ENCODE peak calls at places on chromosomes 3 and 15, in four cellular contexts. F, Q, X and W are unnamed samples.

GRCh38 chr3:151312972-151313371 is 3.6 kb downstream of the GPR87 start:
- DNase-seq in X (no peak), Q (no peak), F (no peak), W (no peak)

GRCh38 chr15:64938192-64938591 is 26.5 kb downstream of the ANKDD1A start:
- DNase-seq in Q (no peak), X (no peak), F (peak; percentile 77), W (peak; percentile 31)

GRCh38 chr3:130903412-130903908 is 9.6 kb downstream of the ATP2C1 start:
- DNase-seq in Q (no peak), X (no peak), F (no peak), W (no peak)

GRCh38 chr15:22873204-22873701 is 34.8 kb downstream of the NIPA2 start:
- DNase-seq in F (no peak), Q (no peak), X (peak; percentile 52), W (no peak)

GRCh38 chr3:152330565-152330964 is 61.8 kb downstream of the MBNL1 start:
- DNase-seq in Q (peak; percentile 75), X (no peak), F (no peak), W (no peak)

GRCh38 chr3:171417813-171418212 is 42.4 kb downstream of the TNIK start:
- DNase-seq in Q (no peak), X (no peak), F (peak; percentile 2), W (no peak)

GRCh38 chr15:56244811-56245576 is 1.3 kb upstream of the RFX7 start:
- DNase-seq in F (peak; percentile 85), Q (peak; percentile 58), X (no peak), W (no peak)

GRCh38 chr15:74780983-74781672 is 752 bp upstream of the CSK start:
- DNase-seq in X (no peak), F (no peak), Q (peak; percentile 50), W (no peak)

GRCh38 chr3:11145888-11146287 is 8.4 kb upstream of the HRH1 start:
- DNase-seq in F (no peak), X (no peak), Q (no peak), W (no peak)

GRCh38 chr15:57251941-57252340 is 124.4 kb upstream of the CGNL1 start:
- DNase-seq in Q (no peak), F (no peak), X (no peak), W (no peak)

GRCh38 chr15:56236197-56236596 is 7.5 kb downstream of the RFX7 start:
- DNase-seq in F (no peak), Q (no peak), X (no peak), W (no peak)

GRCh38 chr15:71748327-71748726 is 62.0 kb upstream of the NR2E3 start:
- DNase-seq in F (no peak), X (no peak), Q (no peak), W (peak; percentile 68)

GRCh38 chr15:62606376-62607164 is 436.0 kb upstream of the TPM1 start:
- DNase-seq in Q (no peak), X (no peak), F (no peak), W (peak; percentile 80)
- TF ChIP-seq ESRRA in Q (no peak), X (no peak), F (no peak), W (no peak)

GRCh38 chr15:84887928-84888327 is 3.5 kb downstream of the SLC28A1 start:
- DNase-seq in F (no peak), Q (no peak), X (no peak), W (no peak)

GRCh38 chr15:84890670-84891147 is 6.2 kb downstream of the SLC28A1 start:
- DNase-seq in X (no peak), Q (no peak), F (no peak), W (no peak)

GRCh38 chr15:84888639-84889038 is 4.2 kb downstream of the SLC28A1 start:
- DNase-seq in Q (no peak), F (no peak), X (no peak), W (no peak)

GRCh38 chr15:84889991-84890669 is 5.7 kb downstream of the SLC28A1 start:
- DNase-seq in X (no peak), F (no peak), Q (peak; percentile 59), W (no peak)

GRCh38 chr15:84889313-84889990 is 5.0 kb downstream of the SLC28A1 start:
- DNase-seq in F (no peak), X (no peak), Q (no peak), W (no peak)
- TF ChIP-seq ESRRA in F (no peak), X (no peak), Q (no peak), W (no peak)

GRCh38 chr3:107983247-107983646 is 107.6 kb downstream of the CD47 start:
- DNase-seq in Q (no peak), F (no peak), X (no peak), W (no peak)

GRCh38 chr3:107987036-107987557 is 103.7 kb downstream of the CD47 start:
- DNase-seq in X (no peak), F (peak; percentile 46), Q (no peak), W (no peak)

GRCh38 chr3:107988464-107989156 is 102.2 kb downstream of the CD47 start:
- DNase-seq in X (no peak), F (no peak), Q (no peak), W (peak; percentile 35)

GRCh38 chr3:107986505-107986904 is 104.3 kb downstream of the CD47 start:
- DNase-seq in F (no peak), X (no peak), Q (no peak), W (no peak)

DNA sequence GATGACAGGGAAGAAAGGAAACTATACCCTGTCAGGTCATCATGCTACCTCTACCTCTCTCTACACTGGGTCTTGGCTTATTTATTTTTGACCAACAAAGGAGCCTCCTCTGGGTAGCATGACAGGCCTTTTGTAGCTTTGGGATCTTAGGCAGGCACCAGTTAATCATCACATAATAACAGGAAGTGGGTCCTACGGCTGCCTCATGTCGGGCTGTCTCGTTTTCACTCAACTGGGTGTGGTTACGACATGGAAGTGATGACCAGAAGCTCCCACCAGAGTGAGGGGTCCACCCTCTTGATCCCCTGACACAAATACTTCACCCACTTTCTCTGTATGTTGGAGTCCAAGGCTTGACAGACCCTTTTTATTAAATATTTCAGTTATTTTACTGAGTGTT is 105.3 kb downstream of the CD47 start:
- DNase-seq in Q (no peak), X (no peak), F (no peak), W (no peak)
- TF ChIP-seq ESRRA in Q (no peak), X (no peak), F (no peak), W (no peak)

GRCh38 chr15:40062816-40063562 is 24.0 kb upstream of the SRP14 start:
- DNase-seq in X (no peak), Q (no peak), F (no peak), W (no peak)
- TF ChIP-seq ESRRA in X (no peak), Q (no peak), F (no peak), W (no peak)

DNA sequence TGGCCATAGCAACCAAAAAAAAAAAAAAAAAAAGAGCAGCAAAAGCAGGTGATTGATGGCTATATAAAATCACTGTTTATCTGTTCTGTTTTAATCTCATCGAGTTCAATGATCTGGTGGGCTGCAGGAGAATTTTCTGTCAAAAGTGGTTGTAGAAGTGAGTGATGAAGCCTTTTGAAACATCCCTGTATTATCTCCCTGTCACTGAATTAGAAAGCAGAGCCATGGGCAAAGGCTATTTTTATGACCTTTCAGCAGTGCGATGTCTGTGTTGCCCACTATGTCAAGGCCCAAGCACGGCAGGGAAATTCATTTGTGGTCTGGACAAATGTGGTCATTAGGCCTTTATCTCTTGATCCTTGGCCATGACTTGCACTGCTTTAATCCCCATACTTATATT is 59.9 kb downstream of the OTOL1 start:
- DNase-seq in F (no peak), Q (no peak), X (no peak), W (no peak)
- TF ChIP-seq ESRRA in F (no peak), Q (no peak), X (no peak), W (no peak)

GRCh38 chr15:89375093-89376062 is 40.8 kb upstream of the POLG start:
- DNase-seq in F (no peak), Q (no peak), X (no peak), W (no peak)

GRCh38 chr15:89376441-89376840 is 41.8 kb upstream of the POLG start:
- DNase-seq in Q (no peak), X (no peak), F (no peak), W (no peak)

GRCh38 chr15:89372069-89373033 is 37.7 kb upstream of the POLG start:
- DNase-seq in F (no peak), Q (no peak), X (no peak), W (no peak)

GRCh38 chr15:89377042-89377841 is 42.6 kb upstream of the POLG start:
- DNase-seq in X (no peak), Q (no peak), F (no peak), W (no peak)

DNA sequence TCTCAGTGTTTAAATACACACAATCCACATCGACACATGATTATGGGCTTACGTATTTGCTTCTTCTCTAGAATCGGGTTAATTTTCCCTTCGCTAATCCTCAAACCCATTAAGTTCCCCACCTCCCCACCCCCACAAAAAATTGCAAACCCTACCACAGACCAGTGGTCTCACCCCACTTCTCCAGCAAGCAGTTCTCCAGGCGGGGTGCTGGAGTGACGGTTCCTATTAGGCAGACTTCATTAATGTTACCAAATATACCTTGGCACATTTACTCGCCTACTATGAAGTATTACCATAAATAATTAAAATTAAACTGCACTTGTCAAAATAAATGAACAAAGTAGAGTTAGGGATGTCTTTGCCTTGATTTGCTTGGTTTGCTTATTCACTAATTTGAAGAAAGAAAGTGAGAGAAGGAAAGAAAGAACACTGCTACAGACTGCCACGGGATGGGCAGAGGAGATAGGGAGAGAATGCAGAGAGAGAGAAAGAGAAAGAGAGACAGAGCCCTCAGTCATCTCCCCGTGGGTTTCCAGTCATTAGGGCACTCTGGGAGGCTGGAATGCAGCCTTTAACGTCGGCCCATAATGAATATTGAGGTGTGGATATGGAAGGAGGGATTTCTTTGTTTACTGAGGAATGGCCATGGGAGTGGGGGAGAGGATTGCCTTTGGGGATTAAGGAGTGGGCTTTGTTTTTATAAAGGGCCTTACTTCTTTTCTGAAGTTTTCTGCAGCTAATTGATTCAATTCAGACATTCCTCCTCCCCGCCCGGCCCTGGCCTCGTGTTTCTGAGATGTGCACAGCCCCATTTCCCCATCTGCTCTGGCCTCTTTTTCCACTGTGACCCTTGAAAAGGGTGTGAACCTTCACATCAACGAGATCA is 39.7 kb upstream of the POLG start:
- DNase-seq in F (no peak), X (no peak), Q (no peak), W (no peak)
- TF ChIP-seq ESRRA in F (no peak), X (no peak), Q (no peak), W (no peak)

DNA sequence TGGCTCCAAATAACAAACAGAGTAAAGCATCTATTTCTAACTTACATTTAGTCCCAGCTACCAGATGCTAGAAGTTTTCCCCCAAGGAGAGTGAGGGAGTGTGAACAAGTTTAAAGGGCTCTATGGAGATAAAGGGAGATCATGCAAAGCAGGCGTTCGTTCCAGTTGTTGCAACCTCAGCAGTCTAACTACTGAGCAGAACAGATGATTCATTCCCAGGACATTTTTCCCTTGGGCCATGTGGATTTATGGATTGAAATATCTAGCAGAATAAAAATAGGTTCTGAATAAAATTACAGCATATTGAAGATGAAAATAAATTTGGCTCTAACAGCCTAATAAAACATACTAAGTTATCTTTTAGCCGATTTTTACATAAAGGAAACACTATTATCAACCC is 154.8 kb upstream of the TTC14 start:
- DNase-seq in X (no peak), Q (no peak), F (no peak), W (no peak)
- TF ChIP-seq ESRRA in X (no peak), Q (no peak), F (no peak), W (no peak)